ENCODE peak calls at places on chromosomes 1 and 21, in seven cellular contexts. C, Y, V, N, O, F and D are unnamed samples.

GRCh38 chr1:18641005-18641941 is 10.6 kb downstream of the PAX7 start:
- DNase-seq in C (peak; percentile 13), Y (no peak), V (no peak), N (no peak), O (no peak), F (no peak), D (no peak)

GRCh38 chr1:64691631-64692030 is 53.2 kb upstream of the RAVER2 start:
- DNase-seq in C (no peak), Y (peak; percentile 57), V (no peak), N (peak; percentile 38), O (no peak), F (no peak), D (no peak)

GRCh38 chr21:34889287-34889536 is 159.9 kb downstream of the RUNX1 start:
- DNase-seq in C (peak; percentile 51), Y (peak; percentile 87), V (peak; percentile 85), N (peak; percentile 77), O (no peak), F (no peak), D (no peak)

GRCh38 chr1:183673605-183674150 is 20.6 kb upstream of the APOBEC4 start:
- DNase-seq in C (no peak), Y (no peak), V (no peak), N (no peak), O (no peak), F (no peak), D (no peak)

GRCh38 chr1:165631403-165632151 is 543 bp downstream of the MGST3 start:
- DNase-seq in C (peak; percentile 40), Y (peak; percentile 85), V (peak; percentile 81), N (peak; percentile 91), O (peak; percentile 13), F (peak; percentile 46), D (peak; percentile 71)

GRCh38 chr1:47578026-47578861 is 140.4 kb downstream of the FOXD2 start:
- DNase-seq in C (no peak), Y (no peak), V (no peak), N (peak; percentile 15), O (no peak), F (peak; percentile 36), D (no peak)

GRCh38 chr1:19484793-19485361 is 462 bp downstream of the CAPZB start:
- DNase-seq in C (peak; percentile 33), Y (peak; percentile 36), V (no peak), N (no peak), O (peak; percentile 30), F (no peak), D (no peak)

GRCh38 chr1:15033264-15033663 is 120.3 kb upstream of the TMEM51 start:
- DNase-seq in C (no peak), Y (peak; percentile 76), V (no peak), N (peak; percentile 30), O (no peak), F (no peak), D (no peak)

GRCh38 chr21:16535100-16535418 is 805.3 kb downstream of the USP25 start:
- DNase-seq in C (no peak), Y (peak; percentile 96), V (peak; percentile 69), N (peak; percentile 61), O (no peak), F (peak; percentile 80), D (peak; percentile 47)

GRCh38 chr1:59136541-59137335 is 160.2 kb upstream of the FGGY start:
- DNase-seq in C (no peak), Y (no peak), V (no peak), N (no peak), O (no peak), F (no peak), D (no peak)

GRCh38 chr1:182110635-182111034 is 49.1 kb upstream of the ZNF648 start:
- DNase-seq in C (no peak), Y (no peak), V (no peak), N (no peak), O (no peak), F (no peak), D (no peak)

GRCh38 chr1:243982451-243983018 is 68.5 kb upstream of the ZBTB18 start:
- DNase-seq in C (peak; percentile 16), Y (peak; percentile 9), V (no peak), N (no peak), O (no peak), F (no peak), D (no peak)

GRCh38 chr1:93437976-93438605 is 9.8 kb upstream of the FNBP1L start:
- DNase-seq in C (no peak), Y (peak; percentile 74), V (no peak), N (peak; percentile 68), O (no peak), F (no peak), D (no peak)

GRCh38 chr1:241990040-241990439 is 8.9 kb downstream of the MAP1LC3C start:
- DNase-seq in C (no peak), Y (peak; percentile 91), V (peak; percentile 71), N (peak; percentile 94), O (no peak), F (peak; percentile 92), D (peak; percentile 95)

GRCh38 chr1:1091344-1092148 is 17.4 kb upstream of the RNF223 start:
- DNase-seq in C (no peak), Y (no peak), V (peak; percentile 61), N (no peak), O (no peak), F (no peak), D (no peak)

GRCh38 chr21:27220416-27220815 is 253.5 kb upstream of the ADAMTS5 start:
- DNase-seq in C (no peak), Y (no peak), V (no peak), N (no peak), O (no peak), F (no peak), D (no peak)

GRCh38 chr1:51331206-51332100 is 1.1 kb upstream of the TTC39A start:
- DNase-seq in C (no peak), Y (peak; percentile 29), V (no peak), N (peak; percentile 63), O (no peak), F (no peak), D (peak; percentile 24)